ENCODE peak calls at places on chromosomes 3 and 15, in ten cellular contexts. Q is epithelial cell of esophagus, G is cardiac fibroblast, Z is fibroblast of the aortic adventitia, H is HCT116, B is endothelial cell of umbilical vein, V is fibroblast of villous mesenchyme, I is lower leg skin, J is progenitor cell of endocrine pancreas, L is AG04450. N is an unnamed sample.

GRCh38 chr3:64518950-64519349 is 168.8 kb downstream of the ADAMTS9 start:
- DNase-seq in G (peak), V (peak), J (no peak), H (no peak), Q (peak), B (no peak), I (no peak), Z (no peak), L (peak), N (no peak)

GRCh38 chr15:73051402-73051810 is 857 bp upstream of the NEO1 start:
- DNase-seq in G (no peak), J (no peak), I (peak), H (no peak), L (no peak), Q (peak), V (no peak), B (no peak), Z (no peak), N (peak)

GRCh38 chr3:36944641-36945270 is at the start of gene TRANK1:
- DNase-seq in V (peak), L (no peak), B (peak), H (no peak), Z (peak), I (peak), Q (peak), G (peak), J (no peak), N (no peak)

GRCh38 chr3:43869491-43869890 is 178.8 kb downstream of the ABHD5 start:
- DNase-seq in I (no peak), L (no peak), G (no peak), Q (peak), Z (no peak), V (no peak), J (no peak), B (no peak), H (no peak), N (peak)

GRCh38 chr3:123670743-123671142 is 85.9 kb upstream of the HACD2 start:
- DNase-seq in H (no peak), I (no peak), G (no peak), Q (no peak), Z (no peak), J (no peak), L (no peak), V (no peak), B (no peak), N (no peak)

GRCh38 chr15:28921336-28921735 is 35.6 kb downstream of the APBA2 start:
- DNase-seq in B (no peak), H (no peak), L (no peak), I (no peak), G (no peak), Q (no peak), J (no peak), V (no peak), Z (no peak), N (no peak)

GRCh38 chr3:125317761-125318496 is 57.2 kb downstream of the ZNF148 start:
- DNase-seq in H (peak), J (no peak), G (peak), Q (peak), Z (peak), L (no peak), V (no peak), B (peak), I (no peak), N (peak)

GRCh38 chr15:36887214-36888017 is 212.9 kb downstream of the MEIS2 start:
- DNase-seq in I (peak), V (peak), G (no peak), Q (no peak), L (no peak), Z (no peak), B (no peak), H (no peak), J (peak), N (no peak)

GRCh38 chr15:60932051-60932915 is 296.8 kb downstream of the RORA start:
- DNase-seq in Z (peak), J (no peak), I (peak), B (no peak), L (no peak), G (peak), V (no peak), Q (peak), H (peak), N (peak)

GRCh38 chr3:9195390-9195789 is 54.1 kb downstream of the SRGAP3 start:
- DNase-seq in L (no peak), I (peak), Z (no peak), Q (peak), G (no peak), V (no peak), J (no peak), B (no peak), H (no peak), N (peak)

GRCh38 chr15:47861186-47861585 is 143.9 kb downstream of the SEMA6D start:
- DNase-seq in H (no peak), Q (no peak), V (no peak), L (no peak), Z (no peak), G (no peak), B (no peak), J (no peak), I (no peak), N (no peak)

GRCh38 chr3:18556503-18556902 is 131.4 kb upstream of the SATB1 start:
- DNase-seq in Q (peak), V (no peak), I (no peak), J (no peak), Z (no peak), L (no peak), H (no peak), G (no peak), B (no peak), N (peak)

GRCh38 chr3:16614033-16615031 is 9.1 kb upstream of the DAZL start:
- DNase-seq in L (no peak), B (no peak), H (no peak), G (no peak), V (no peak), Z (peak), I (no peak), Q (no peak), J (no peak), N (no peak)

GRCh38 chr3:111652492-111653180 is 57.5 kb upstream of the ZBED2 start:
- DNase-seq in J (no peak), V (no peak), H (no peak), G (no peak), Q (no peak), Z (no peak), L (no peak), B (no peak), I (no peak), N (no peak)

DNA sequence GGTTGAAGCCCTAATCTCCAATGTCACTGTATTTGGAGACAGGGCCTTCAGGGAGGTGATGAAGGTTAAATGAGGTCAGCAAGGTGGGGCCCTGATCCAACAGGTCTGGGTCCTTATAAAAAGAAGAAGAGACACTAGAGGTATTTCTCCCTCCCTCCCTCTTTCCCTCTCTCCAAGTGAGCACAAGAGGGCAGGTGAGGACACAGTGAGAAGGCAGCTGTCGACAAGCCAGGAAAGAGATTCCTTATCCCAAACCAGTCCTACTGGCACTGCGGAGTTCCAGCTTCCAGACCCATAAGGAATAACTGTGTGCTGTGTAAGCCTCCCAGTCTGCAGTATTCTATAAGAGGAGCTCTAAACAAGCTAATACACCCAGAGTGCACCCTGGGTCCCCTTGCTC is 134.7 kb downstream of the ADAMTS17 start:
- DNase-seq in Z (no peak), J (no peak), G (no peak), H (no peak), Q (no peak), B (no peak), L (no peak), V (no peak), I (no peak), N (peak)
- TF ChIP-seq CTCF in Z (no peak), J (no peak), G (no peak), H (no peak), Q (peak), B (no peak), L (no peak), V (no peak), I (no peak), N (no peak)

DNA sequence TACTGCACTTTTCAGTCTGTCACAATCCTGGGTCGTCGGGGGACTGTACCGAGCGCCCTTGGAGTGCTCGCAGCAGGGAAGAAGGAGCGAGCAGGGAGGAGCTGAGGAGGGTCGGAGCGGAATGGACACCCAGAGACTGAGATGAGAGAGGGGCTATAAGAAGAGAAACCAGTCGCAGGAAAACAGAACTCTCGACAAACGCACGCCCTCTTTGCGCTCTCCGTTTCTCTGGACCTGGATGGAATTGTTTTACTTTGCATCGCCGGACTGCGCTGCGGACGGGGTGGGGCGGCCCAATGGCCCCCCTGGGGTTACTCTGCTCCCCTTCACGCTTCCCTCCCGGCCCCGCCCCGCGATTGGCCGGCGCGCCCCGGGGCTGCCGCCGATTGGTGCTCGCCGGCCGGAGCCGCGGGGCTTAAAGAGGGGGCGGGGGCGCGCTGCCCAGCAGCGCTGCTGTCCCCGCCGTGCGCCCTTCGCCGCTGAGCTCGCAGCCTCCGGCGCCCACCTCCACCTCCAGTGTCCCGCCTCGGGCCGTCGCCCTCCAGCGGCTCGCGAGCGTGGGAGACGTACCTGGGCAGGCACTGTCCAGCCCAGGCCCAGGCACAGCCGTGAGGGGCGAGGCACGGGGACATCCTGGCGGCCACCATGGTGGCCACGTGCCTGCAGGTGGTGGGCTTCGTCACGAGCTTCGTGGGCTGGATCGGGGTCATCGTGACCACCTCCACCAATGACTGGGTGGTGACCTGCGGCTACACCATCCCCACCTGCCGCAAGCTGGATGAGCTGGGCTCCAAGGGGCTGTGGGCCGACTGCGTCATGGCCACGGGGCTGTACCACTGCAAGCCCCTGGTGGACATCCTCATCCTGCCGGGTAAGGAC is at the start of gene CLDN11:
- DNase-seq in L (peak), B (peak), G (peak), J (no peak), V (peak), Q (peak), Z (peak), H (no peak), I (no peak), N (peak)
- TF ChIP-seq CTCF in L (peak), B (no peak), G (peak), J (peak), V (peak), Q (no peak), Z (peak), H (no peak), I (no peak), N (no peak)

DNA sequence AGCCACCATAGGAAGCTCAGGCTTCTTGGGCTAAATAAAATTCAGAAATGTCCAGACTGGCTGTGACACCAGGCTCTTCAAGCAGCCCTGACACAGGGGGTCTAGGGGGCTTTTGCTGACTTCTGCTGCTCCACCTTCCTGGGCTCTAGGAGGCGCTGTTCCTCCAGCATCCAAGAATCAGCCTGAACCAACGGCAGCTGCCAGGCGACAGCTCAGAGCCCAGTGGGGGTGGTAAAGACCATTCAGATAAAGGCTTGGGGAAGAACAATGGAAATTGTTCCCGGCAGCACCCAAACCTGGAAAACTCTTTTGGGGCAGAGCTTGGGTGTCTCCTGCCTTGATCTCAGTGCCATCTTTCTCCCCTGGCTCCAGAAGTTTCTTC is 21.6 kb upstream of the PSTPIP1 start:
- DNase-seq in Z (peak), I (no peak), J (no peak), V (peak), L (no peak), B (peak), Q (peak), G (peak), H (peak), N (peak)
- TF ChIP-seq CTCF in Z (peak), I (no peak), J (peak), V (peak), L (peak), B (peak), Q (peak), G (peak), H (peak), N (peak)

GRCh38 chr3:188687389-188687788 is 484.4 kb upstream of the TPRG1 start:
- DNase-seq in B (peak), G (peak), H (no peak), Z (peak), I (no peak), Q (peak), V (peak), J (no peak), L (no peak), N (peak)
- TF ChIP-seq CTCF in B (no peak), G (peak), H (peak), Z (peak), I (no peak), Q (peak), V (peak), J (no peak), L (peak), N (peak)

GRCh38 chr3:411183-411681 is 214.7 kb downstream of the CHL1 start:
- DNase-seq in B (no peak), H (no peak), Z (no peak), L (no peak), G (no peak), Q (no peak), I (no peak), J (no peak), V (no peak), N (no peak)

GRCh38 chr3:409011-409410 is 212.4 kb downstream of the CHL1 start:
- DNase-seq in H (no peak), J (no peak), V (no peak), Z (no peak), G (no peak), B (no peak), I (no peak), Q (no peak), L (no peak), N (no peak)

DNA sequence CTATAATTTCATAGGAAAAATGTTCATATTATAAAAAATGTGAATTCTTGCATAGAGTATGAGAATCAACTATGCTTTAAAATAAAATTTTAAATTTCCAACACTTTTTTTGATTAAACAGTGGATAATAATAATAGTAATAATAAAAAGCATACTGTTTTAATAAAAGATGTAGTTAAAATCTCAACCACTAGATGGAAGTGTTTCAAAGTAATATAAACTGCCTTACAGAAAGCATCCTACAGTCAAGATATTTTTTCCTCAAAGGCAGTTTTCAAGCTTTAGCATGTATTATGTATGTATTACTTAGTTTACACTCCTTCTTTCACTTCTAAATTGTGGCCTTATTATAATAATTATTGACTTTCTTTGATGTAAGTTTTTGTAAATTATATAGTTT is 217.5 kb downstream of the CHL1 start:
- DNase-seq in L (no peak), B (no peak), G (peak), Q (peak), I (no peak), V (peak), J (no peak), H (no peak), Z (peak), N (peak)
- TF ChIP-seq CTCF in L (peak), B (no peak), G (peak), Q (peak), I (no peak), V (no peak), J (peak), H (no peak), Z (peak), N (peak)

GRCh38 chr15:78807359-78807758 is 3.9 kb downstream of the ADAMTS7 start:
- DNase-seq in Z (no peak), G (no peak), H (no peak), J (no peak), V (no peak), B (no peak), L (no peak), I (no peak), Q (no peak), N (no peak)

GRCh38 chr15:78811124-78811824 is at the start of gene ADAMTS7:
- DNase-seq in V (peak), B (peak), Q (peak), I (peak), L (peak), G (peak), Z (peak), H (peak), J (peak), N (peak)

GRCh38 chr15:78810377-78811123 is 714 bp downstream of the ADAMTS7 start:
- DNase-seq in H (no peak), Q (peak), L (no peak), Z (peak), V (peak), B (peak), G (peak), J (peak), I (peak), N (peak)

GRCh38 chr15:78810003-78810376 is 1.3 kb downstream of the ADAMTS7 start:
- DNase-seq in I (no peak), L (no peak), H (no peak), G (no peak), J (no peak), V (no peak), B (no peak), Q (no peak), Z (no peak), N (no peak)

DNA sequence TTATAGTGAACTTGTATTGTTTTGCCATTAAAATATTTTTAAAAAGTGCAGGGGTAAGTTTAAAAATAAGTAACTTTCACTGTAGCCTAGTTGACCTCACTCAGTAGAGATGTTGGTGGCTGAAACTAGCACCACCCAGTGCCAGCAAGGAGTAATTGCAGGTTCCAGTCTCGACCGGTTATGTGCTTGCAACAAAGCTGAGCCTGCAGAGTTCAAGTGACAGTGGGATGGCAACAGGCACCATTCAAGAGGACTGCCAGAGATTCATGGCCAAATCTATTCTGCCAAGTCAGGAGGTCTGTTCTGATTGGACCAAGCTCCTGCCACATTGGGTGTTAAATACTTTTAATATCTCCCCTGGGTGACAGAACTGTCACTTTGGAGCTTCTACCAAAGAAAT is 2.7 kb downstream of the ADAMTS7 start:
- DNase-seq in V (peak), Q (peak), J (no peak), G (peak), H (peak), L (no peak), Z (peak), B (peak), I (no peak), N (peak)
- TF ChIP-seq CTCF in V (peak), Q (peak), J (peak), G (peak), H (peak), L (peak), Z (peak), B (peak), I (no peak), N (peak)

GRCh38 chr3:47410417-47410720 is 29.5 kb downstream of the PTPN23 start:
- DNase-seq in B (no peak), I (no peak), H (no peak), L (no peak), V (no peak), G (no peak), J (no peak), Q (no peak), Z (no peak), N (no peak)

GRCh38 chr3:47412453-47412756 is 31.6 kb downstream of the PTPN23 start:
- DNase-seq in L (no peak), G (no peak), I (no peak), Q (no peak), B (no peak), V (no peak), H (no peak), J (no peak), Z (no peak), N (no peak)

GRCh38 chr3:47412842-47413520 is 32.2 kb downstream of the PTPN23 start:
- DNase-seq in Q (no peak), L (no peak), Z (no peak), V (no peak), G (no peak), B (no peak), J (no peak), I (no peak), H (no peak), N (no peak)

GRCh38 chr3:47410801-47411646 is 30.2 kb downstream of the PTPN23 start:
- DNase-seq in I (no peak), G (no peak), Q (no peak), J (no peak), Z (no peak), B (no peak), V (no peak), L (no peak), H (no peak), N (no peak)

DNA sequence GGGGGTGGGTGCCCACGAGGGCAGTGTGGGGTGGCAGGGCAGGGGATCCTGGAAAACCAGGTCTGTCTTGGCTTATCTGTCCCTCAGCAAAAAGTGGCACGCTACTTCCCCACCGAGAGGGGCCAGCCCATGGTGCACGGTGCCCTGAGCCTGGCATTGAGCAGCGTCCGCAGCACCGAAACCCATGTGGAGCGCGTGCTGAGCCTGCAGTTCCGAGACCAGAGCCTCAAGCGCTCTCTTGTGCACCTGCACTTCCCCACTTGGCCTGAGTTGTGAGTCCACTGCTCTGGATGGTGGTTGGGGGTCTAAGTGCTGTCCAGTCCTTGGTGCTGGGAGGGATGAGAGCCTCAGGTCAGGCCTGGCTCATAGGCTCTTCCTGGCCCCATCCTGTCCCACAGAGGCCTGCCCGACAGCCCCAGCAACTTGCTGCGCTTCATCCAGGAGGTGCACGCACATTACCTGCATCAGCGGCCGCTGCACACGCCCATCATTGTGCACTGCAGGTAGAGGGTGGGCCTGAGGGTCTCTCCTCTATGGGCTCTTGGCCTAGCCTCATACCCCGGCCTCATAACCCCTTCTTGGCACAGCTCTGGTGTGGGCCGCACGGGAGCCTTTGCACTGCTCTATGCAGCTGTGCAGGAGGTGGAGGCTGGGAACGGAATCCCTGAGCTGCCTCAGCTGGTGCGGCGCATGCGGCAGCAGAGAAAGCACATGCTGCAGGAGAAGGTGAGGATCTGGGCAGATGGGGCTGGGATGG is 31.1 kb downstream of the PTPN23 start:
- DNase-seq in Q (no peak), I (no peak), B (no peak), V (no peak), H (no peak), L (no peak), J (no peak), Z (no peak), G (no peak), N (no peak)
- TF ChIP-seq CTCF in Q (no peak), I (no peak), B (no peak), V (no peak), H (no peak), L (no peak), J (no peak), Z (no peak), G (no peak), N (no peak)